ENCODE peak calls at places on chromosomes 3 and 15, in seven cellular contexts. Z is HepG2, B is H1, E is SK-N-SH, R is K562, C is GM12878, V is HCT116. F is an unnamed sample. For H3K36me3, the result is how much of the 10 kb centered on the place peaks cover.

GRCh38 chr3:140859592-140860336 is 81.9 kb upstream of the SLC25A36 start:
- DNase-seq in C (no peak), Z (no peak), B (no peak), V (no peak), E (no peak), R (no peak), F (no peak)

GRCh38 chr3:161372321-161373260 is 1.3 kb upstream of the SPTSSB start:
- DNase-seq in B (peak), E (peak), C (no peak), V (peak), R (no peak), Z (no peak), F (no peak)

GRCh38 chr15:36278219-36278618 is 301.2 kb upstream of the CDIN1 start:
- DNase-seq in E (no peak), V (no peak), R (peak), Z (no peak), C (no peak), B (no peak), F (no peak)

GRCh38 chr3:70726966-70727365 is 414.5 kb upstream of the MDFIC2 start:
- DNase-seq in Z (no peak), E (no peak), R (no peak), C (no peak), V (no peak), B (no peak), F (no peak)

GRCh38 chr3:196660381-196661166 is 21.1 kb downstream of the NRROS start:
- DNase-seq in B (no peak), Z (no peak), R (no peak), V (no peak), C (no peak), E (no peak), F (no peak)

GRCh38 chr3:176577462-176577861 is 619.8 kb downstream of the TBL1XR1 start:
- DNase-seq in C (no peak), V (no peak), B (no peak), R (no peak), Z (no peak), E (no peak), F (no peak)

GRCh38 chr3:127426444-127427168 is 138.8 kb upstream of the PRR20G start:
- DNase-seq in B (peak), E (no peak), V (no peak), C (no peak), R (no peak), Z (no peak), F (no peak)

GRCh38 chr15:49645937-49646336 is 25.1 kb downstream of the DTWD1 start:
- DNase-seq in E (no peak), R (peak), C (no peak), V (no peak), Z (peak), B (no peak), F (no peak)

GRCh38 chr3:27643355-27643754 is 78.8 kb downstream of the EOMES start:
- DNase-seq in B (no peak), R (no peak), C (no peak), V (no peak), E (no peak), Z (no peak), F (no peak)

GRCh38 chr3:107543666-107544065 is 20.9 kb downstream of the BBX start:
- DNase-seq in V (no peak), B (no peak), C (no peak), R (peak), Z (peak), E (no peak), F (no peak)

GRCh38 chr3:20246662-20247061 is 60.7 kb upstream of the SGO1 start:
- DNase-seq in E (no peak), Z (no peak), R (no peak), V (no peak), B (no peak), C (peak), F (no peak)

GRCh38 chr3:121508384-121508783 is 37.4 kb downstream of the POLQ start:
- DNase-seq in V (no peak), R (no peak), E (no peak), B (no peak), C (no peak), Z (no peak), F (no peak)

GRCh38 chr15:78054971-78055370 is 22.5 kb downstream of the TBC1D2B start:
- DNase-seq in Z (no peak), R (no peak), E (no peak), C (no peak), B (no peak), V (no peak), F (no peak)

GRCh38 chr3:141625506-141625905 is 112.6 kb upstream of the RNF7 start:
- DNase-seq in R (no peak), B (no peak), V (no peak), E (no peak), C (no peak), Z (no peak), F (no peak)

GRCh38 chr3:188043891-188044290 is 110.1 kb upstream of the LPP start:
- DNase-seq in Z (no peak), V (no peak), C (no peak), E (no peak), R (no peak), B (no peak), F (no peak)

GRCh38 chr3:184305577-184305976 is 6.5 kb downstream of the PSMD2 start:
- DNase-seq in V (no peak), R (peak), C (no peak), Z (no peak), B (no peak), E (no peak), F (no peak)

GRCh38 chr3:122092460-122093165 is 37.5 kb downstream of the CD86 start:
- DNase-seq in E (no peak), V (peak), B (no peak), C (no peak), R (peak), Z (no peak), F (peak)

GRCh38 chr3:171374260-171374659 is 85.9 kb downstream of the TNIK start:
- DNase-seq in V (no peak), E (no peak), C (no peak), B (no peak), Z (no peak), R (peak), F (no peak)

GRCh38 chr15:80562033-80562432 is 133.1 kb upstream of the ABHD17C start:
- DNase-seq in Z (no peak), E (no peak), C (no peak), B (no peak), R (no peak), V (no peak), F (no peak)

DNA sequence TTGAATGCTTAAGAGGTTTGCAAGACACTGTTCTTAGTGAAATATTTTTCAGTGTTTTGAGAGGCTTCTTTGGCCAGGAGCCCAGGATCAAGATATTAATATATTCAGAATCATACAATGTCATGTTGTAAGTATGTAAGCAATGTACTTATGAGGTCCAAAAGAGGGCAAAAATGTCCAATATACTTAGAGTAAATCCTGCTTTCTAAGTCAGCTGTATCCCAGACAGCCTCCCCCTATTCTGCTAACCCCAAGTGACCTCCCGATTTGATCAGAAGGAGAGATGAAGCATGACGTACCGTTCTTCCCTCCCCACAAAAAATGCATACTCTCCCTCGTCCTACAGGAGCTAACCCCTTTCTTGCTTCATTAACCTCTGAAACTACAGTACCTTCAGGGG is 70.9 kb downstream of the CHAC1 start:
- DNase-seq in B (no peak), R (no peak), E (no peak), Z (no peak), C (no peak), V (no peak), F (no peak)
- H3K36me3 ChIP-seq in B (under half), R (half or more), E (under half), Z (under half), C (under half), V (under half), F (half or more)

GRCh38 chr3:12187448-12188327 is 29.0 kb upstream of the TIMP4 start:
- DNase-seq in E (no peak), V (no peak), Z (no peak), B (no peak), R (no peak), C (peak), F (no peak)
- TF ChIP-seq YY1 in E (no peak), V (no peak), Z (no peak), B (no peak), R (no peak), C (no peak), F (no peak)

DNA sequence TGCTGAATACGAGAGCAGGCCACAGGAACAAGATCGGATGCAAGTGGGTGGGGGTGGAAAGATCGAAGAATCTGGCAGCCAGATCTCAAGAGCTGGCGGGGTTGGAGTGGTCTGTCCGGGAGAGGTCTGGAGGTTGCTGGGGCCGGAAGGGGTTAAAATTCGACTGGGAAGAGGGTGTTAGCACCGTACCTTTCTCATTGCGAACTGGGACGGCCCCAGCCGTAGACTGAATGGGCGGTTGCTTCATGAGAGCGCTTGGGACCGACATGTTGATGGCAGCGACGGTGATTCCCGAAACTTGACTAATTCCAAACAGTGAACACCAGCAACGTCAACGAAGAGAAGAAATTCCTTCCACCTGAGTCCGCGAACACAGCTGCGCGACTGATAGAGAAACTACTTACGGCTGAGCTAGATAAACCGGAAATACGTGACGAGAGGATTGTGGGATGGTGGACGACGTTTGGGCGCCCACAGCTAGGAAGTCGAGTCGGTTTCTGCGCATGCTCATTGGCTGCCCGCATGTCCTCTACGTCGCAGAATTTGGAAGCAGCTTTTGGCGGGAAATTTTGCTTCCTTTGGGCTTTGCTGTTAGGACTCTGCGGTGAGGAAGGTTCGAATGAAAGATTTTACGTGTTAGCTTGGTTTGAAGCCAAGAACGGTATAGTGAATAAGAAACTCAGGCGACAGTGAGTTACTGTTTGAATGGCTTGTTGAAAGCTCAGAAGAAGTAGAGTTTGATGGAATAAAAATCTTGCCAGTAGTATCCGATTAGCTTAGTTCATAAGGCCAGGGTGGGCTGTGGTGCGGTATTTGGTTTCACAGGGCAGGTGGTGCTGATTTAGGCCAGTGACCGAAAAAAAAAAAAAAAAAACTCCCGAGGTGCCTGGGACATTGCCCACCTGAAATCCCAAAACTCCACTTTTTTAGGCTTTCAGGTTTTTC is at the start of gene MFAP1:
- DNase-seq in R (peak), Z (peak), C (peak), E (peak), B (peak), V (peak), F (peak)
- H3K36me3 ChIP-seq in R (under half), Z (under half), C (under half), E (under half), B (under half), V (under half), F (under half)

GRCh38 chr3:5187152-5187919 is at the start of gene EDEM1:
- DNase-seq in C (peak), R (peak), B (peak), V (peak), E (peak), Z (peak), F (peak)

GRCh38 chr3:5186854-5187151 is 704 bp upstream of the EDEM1 start:
- DNase-seq in V (no peak), R (peak), E (peak), C (no peak), B (no peak), Z (peak), F (peak)

GRCh38 chr3:5187920-5188418 is 462 bp downstream of the EDEM1 start:
- DNase-seq in Z (no peak), R (peak), V (no peak), C (no peak), E (peak), B (peak), F (peak)

GRCh38 chr3:5190147-5190791 is 2.8 kb downstream of the EDEM1 start:
- DNase-seq in Z (no peak), B (no peak), C (no peak), R (no peak), V (no peak), E (no peak), F (no peak)

GRCh38 chr3:5188419-5189405 is 1.2 kb downstream of the EDEM1 start:
- DNase-seq in C (no peak), R (peak), E (peak), B (peak), V (no peak), Z (peak), F (no peak)
- TF ChIP-seq YY1 in C (peak), R (no peak), E (no peak), B (no peak), V (peak), Z (no peak), F (no peak)

DNA sequence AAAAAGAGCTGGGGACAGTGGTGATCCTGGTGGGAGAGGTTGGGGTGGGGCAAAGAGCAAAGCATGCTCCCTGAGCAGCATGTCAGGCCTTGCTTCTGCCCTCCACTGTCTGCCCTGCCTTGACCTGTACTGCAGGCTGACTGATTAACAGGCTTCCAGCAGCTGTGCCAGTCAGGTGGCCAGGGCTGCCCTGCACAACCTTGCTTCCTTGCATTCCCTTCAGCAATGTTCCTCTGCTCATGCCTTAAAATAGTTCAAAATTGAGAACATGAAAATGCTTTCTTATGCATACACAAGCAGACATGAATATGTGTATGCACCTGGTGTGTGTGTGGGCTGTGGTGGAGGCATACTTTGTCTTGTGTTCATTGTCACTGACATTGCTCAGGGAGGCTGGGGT is 1.3 kb upstream of the SLC22A13 start:
- DNase-seq in Z (no peak), C (no peak), B (no peak), E (no peak), V (no peak), R (no peak), F (no peak)
- H3K36me3 ChIP-seq in Z (under half), C (under half), B (under half), E (under half), V (under half), R (under half), F (under half)

DNA sequence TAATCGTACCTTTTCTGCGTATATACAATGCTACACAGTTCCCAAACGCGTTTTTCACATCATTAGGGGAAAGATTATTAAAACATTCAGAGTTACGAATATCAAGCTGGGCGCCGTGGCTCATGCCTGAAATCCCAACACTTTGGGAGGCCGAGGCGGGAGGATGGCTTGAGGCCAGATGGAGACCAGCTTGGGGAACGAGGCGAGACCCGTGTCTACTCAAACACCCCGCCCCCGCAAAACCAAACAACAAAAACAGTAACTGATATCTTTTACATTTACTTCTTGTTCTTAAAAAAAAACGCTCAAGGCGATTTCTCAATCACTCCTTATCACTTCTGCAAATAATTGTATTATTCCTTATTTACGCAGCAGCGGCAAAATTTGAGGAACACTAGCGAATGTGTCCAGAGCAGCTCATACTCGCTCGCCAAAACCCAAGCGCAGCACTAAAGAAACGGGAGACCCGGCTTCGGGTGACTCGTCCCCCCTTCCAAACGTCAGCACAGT is 1.2 kb downstream of the ZBTB11 start:
- DNase-seq in R (no peak), V (no peak), B (no peak), C (no peak), E (peak), Z (no peak), F (no peak)
- TF ChIP-seq YY1 in R (no peak), V (no peak), B (no peak), C (no peak), E (no peak), Z (no peak), F (no peak)

GRCh38 chr3:52145736-52146110 is 8.5 kb downstream of the POC1A start:
- DNase-seq in R (no peak), E (no peak), Z (no peak), C (no peak), V (no peak), B (no peak), F (no peak)
- H3K36me3 ChIP-seq in R (half or more), E (under half), Z (under half), C (under half), V (under half), B (under half), F (half or more)

F was measured in NT2/D1.